ENCODE peak calls at places on chromosomes 2 and 18, in five cellular contexts. One of them, this sample, is unnamed.

GRCh38 chr18:68034293-68034692 is 517.8 kb upstream of the DSEL start:
- DNase-seq in nephron progenitor cell: no peak
- DNase-seq in CD8-positive, alpha-beta T cell: no peak
- DNase-seq in uterus: no peak
- DNase-seq in activated CD8-positive, alpha-beta memory T cell treated with anti-CD3 and anti-CD28 coated beads for 24 hours: no peak
- DNase-seq in this sample: no peak

GRCh38 chr2:75632813-75633212 is 13.8 kb upstream of the MRPL19 start:
- DNase-seq in uterus: peak; percentile 21
- DNase-seq in activated CD8-positive, alpha-beta memory T cell treated with anti-CD3 and anti-CD28 coated beads for 24 hours: no peak
- DNase-seq in CD8-positive, alpha-beta T cell: no peak
- DNase-seq in nephron progenitor cell: no peak
- DNase-seq in this sample: no peak

GRCh38 chr18:12767580-12768155 is 64.8 kb downstream of the PSMG2 start:
- DNase-seq in activated CD8-positive, alpha-beta memory T cell treated with anti-CD3 and anti-CD28 coated beads for 24 hours: no peak
- DNase-seq in uterus: no peak
- DNase-seq in CD8-positive, alpha-beta T cell: no peak
- DNase-seq in nephron progenitor cell: no peak
- DNase-seq in this sample: no peak

GRCh38 chr2:5696351-5696740 is 4.2 kb downstream of the SOX11 start:
- DNase-seq in nephron progenitor cell: peak; percentile 60
- DNase-seq in uterus: no peak
- DNase-seq in CD8-positive, alpha-beta T cell: no peak
- DNase-seq in activated CD8-positive, alpha-beta memory T cell treated with anti-CD3 and anti-CD28 coated beads for 24 hours: no peak
- DNase-seq in this sample: no peak

GRCh38 chr2:12684471-12684936 is 32.2 kb upstream of the TRIB2 start:
- DNase-seq in activated CD8-positive, alpha-beta memory T cell treated with anti-CD3 and anti-CD28 coated beads for 24 hours: no peak
- DNase-seq in CD8-positive, alpha-beta T cell: no peak
- DNase-seq in uterus: peak; percentile 36
- DNase-seq in nephron progenitor cell: no peak
- DNase-seq in this sample: no peak

GRCh38 chr2:194618432-194618831 is 1038.6 kb upstream of the SLC39A10 start:
- DNase-seq in uterus: no peak
- DNase-seq in nephron progenitor cell: no peak
- DNase-seq in activated CD8-positive, alpha-beta memory T cell treated with anti-CD3 and anti-CD28 coated beads for 24 hours: no peak
- DNase-seq in CD8-positive, alpha-beta T cell: no peak
- DNase-seq in this sample: no peak

GRCh38 chr2:216643986-216644662 is 10.9 kb downstream of the IGFBP2 start:
- DNase-seq in uterus: no peak
- DNase-seq in activated CD8-positive, alpha-beta memory T cell treated with anti-CD3 and anti-CD28 coated beads for 24 hours: no peak
- DNase-seq in nephron progenitor cell: no peak
- DNase-seq in CD8-positive, alpha-beta T cell: no peak
- DNase-seq in this sample: no peak

GRCh38 chr2:236241181-236242056 is 22.8 kb downstream of the ASB18 start:
- DNase-seq in CD8-positive, alpha-beta T cell: no peak
- DNase-seq in activated CD8-positive, alpha-beta memory T cell treated with anti-CD3 and anti-CD28 coated beads for 24 hours: no peak
- DNase-seq in uterus: no peak
- DNase-seq in nephron progenitor cell: no peak
- DNase-seq in this sample: no peak

GRCh38 chr2:84077504-84077903 is 381.6 kb downstream of the SUCLG1 start:
- DNase-seq in activated CD8-positive, alpha-beta memory T cell treated with anti-CD3 and anti-CD28 coated beads for 24 hours: no peak
- DNase-seq in CD8-positive, alpha-beta T cell: no peak
- DNase-seq in nephron progenitor cell: peak; percentile 17
- DNase-seq in uterus: no peak
- DNase-seq in this sample: no peak

GRCh38 chr2:23662941-23663729 is 263.8 kb downstream of the ATAD2B start:
- DNase-seq in nephron progenitor cell: peak; percentile 29
- DNase-seq in uterus: peak; percentile 50
- DNase-seq in CD8-positive, alpha-beta T cell: no peak
- DNase-seq in activated CD8-positive, alpha-beta memory T cell treated with anti-CD3 and anti-CD28 coated beads for 24 hours: no peak
- DNase-seq in this sample: no peak

GRCh38 chr2:223853425-223853837 is 16.0 kb upstream of the AP1S3 start:
- DNase-seq in uterus: no peak
- DNase-seq in activated CD8-positive, alpha-beta memory T cell treated with anti-CD3 and anti-CD28 coated beads for 24 hours: no peak
- DNase-seq in CD8-positive, alpha-beta T cell: no peak
- DNase-seq in nephron progenitor cell: no peak
- DNase-seq in this sample: no peak

GRCh38 chr18:44904768-44905167 is 224.1 kb downstream of the SETBP1 start:
- DNase-seq in uterus: no peak
- DNase-seq in CD8-positive, alpha-beta T cell: no peak
- DNase-seq in nephron progenitor cell: no peak
- DNase-seq in activated CD8-positive, alpha-beta memory T cell treated with anti-CD3 and anti-CD28 coated beads for 24 hours: no peak
- DNase-seq in this sample: no peak

GRCh38 chr2:234977228-234977679 is 25.4 kb downstream of the SH3BP4 start:
- DNase-seq in nephron progenitor cell: no peak
- DNase-seq in uterus: no peak
- DNase-seq in CD8-positive, alpha-beta T cell: no peak
- DNase-seq in activated CD8-positive, alpha-beta memory T cell treated with anti-CD3 and anti-CD28 coated beads for 24 hours: no peak
- DNase-seq in this sample: no peak

GRCh38 chr2:234963785-234964615 is 12.2 kb downstream of the SH3BP4 start:
- DNase-seq in uterus: peak; percentile 72
- DNase-seq in CD8-positive, alpha-beta T cell: no peak
- DNase-seq in activated CD8-positive, alpha-beta memory T cell treated with anti-CD3 and anti-CD28 coated beads for 24 hours: no peak
- DNase-seq in nephron progenitor cell: no peak
- DNase-seq in this sample: no peak